ENCODE peak calls at places on chromosomes 12 and 14, in six cellular contexts. B, I, P, T, R and X are unnamed samples.
A peak's percentile ranks its signal among the peaks of the same experiment; 100 is the strongest.

GRCh38 chr12:122368361-122369073 is 54.0 kb downstream of the CLIP1 start:
- DNase-seq in B (no peak), I (no peak), P (peak; percentile 32), T (no peak), R (no peak), X (no peak)

GRCh38 chr12:14768823-14769405 is 34.4 kb downstream of the WBP11 start:
- DNase-seq in B (peak; percentile 45), I (no peak), P (peak; percentile 19), T (no peak), R (peak; percentile 37), X (no peak)

GRCh38 chr12:501722-502447 is 42.1 kb downstream of the B4GALNT3 start:
- DNase-seq in B (no peak), I (no peak), P (no peak), T (no peak), R (no peak), X (no peak)

GRCh38 chr14:98756749-98757148 is 515.2 kb downstream of the BCL11B start:
- DNase-seq in B (no peak), I (no peak), P (no peak), T (no peak), R (no peak), X (no peak)

GRCh38 chr12:93802698-93803097 is 125.5 kb downstream of the CRADD start:
- DNase-seq in B (no peak), I (no peak), P (peak; percentile 77), T (no peak), R (no peak), X (no peak)

GRCh38 chr14:30903285-30904124 is 29.1 kb downstream of the COCH start:
- DNase-seq in B (no peak), I (no peak), P (no peak), T (no peak), R (no peak), X (no peak)

GRCh38 chr12:33222357-33222756 is 217.3 kb downstream of the SYT10 start:
- DNase-seq in B (no peak), I (no peak), P (no peak), T (no peak), R (no peak), X (no peak)

GRCh38 chr14:23562822-23563472 is 4.6 kb downstream of the AP1G2 start:
- DNase-seq in B (peak; percentile 61), I (no peak), P (peak; percentile 50), T (no peak), R (no peak), X (peak; percentile 78)

GRCh38 chr14:70192915-70193314 is 4.2 kb upstream of the SLC8A3 start:
- DNase-seq in B (no peak), I (no peak), P (no peak), T (no peak), R (no peak), X (no peak)

GRCh38 chr14:92973265-92973797 is 50.4 kb downstream of the CHGA start:
- DNase-seq in B (peak; percentile 88), I (no peak), P (peak; percentile 56), T (peak; percentile 68), R (peak; percentile 58), X (peak; percentile 90)

GRCh38 chr12:44875954-44876553 is at the start of gene NELL2:
- DNase-seq in B (peak; percentile 35), I (no peak), P (peak; percentile 3), T (no peak), R (no peak), X (peak; percentile 48)

GRCh38 chr14:25121342-25122129 is 71.6 kb upstream of the STXBP6 start:
- DNase-seq in B (no peak), I (no peak), P (peak; percentile 92), T (no peak), R (no peak), X (no peak)

GRCh38 chr12:13959131-13959734 is 22.2 kb downstream of the GRIN2B start:
- DNase-seq in B (no peak), I (no peak), P (no peak), T (no peak), R (no peak), X (no peak)

GRCh38 chr14:42980419-42980818 is 1373.7 kb downstream of the LRFN5 start:
- DNase-seq in B (no peak), I (no peak), P (no peak), T (no peak), R (no peak), X (no peak)

GRCh38 chr12:57133013-57133569 is 4.8 kb downstream of the LRP1 start:
- DNase-seq in B (no peak), I (no peak), P (peak; percentile 46), T (no peak), R (no peak), X (no peak)

GRCh38 chr12:57135487-57135886 is 7.2 kb downstream of the LRP1 start:
- DNase-seq in B (no peak), I (no peak), P (peak; percentile 74), T (no peak), R (no peak), X (no peak)

GRCh38 chr12:57135939-57136338 is 7.7 kb downstream of the LRP1 start:
- DNase-seq in B (peak; percentile 87), I (no peak), P (peak; percentile 70), T (no peak), R (no peak), X (no peak)

GRCh38 chr12:57131896-57132744 is 3.8 kb downstream of the LRP1 start:
- DNase-seq in B (no peak), I (no peak), P (no peak), T (peak; percentile 20), R (no peak), X (no peak)

GRCh38 chr12:57133916-57134315 is 5.6 kb downstream of the LRP1 start:
- DNase-seq in B (no peak), I (no peak), P (no peak), T (no peak), R (no peak), X (no peak)
- H3K4me1 ChIP-seq in B (peaks cover 41% of the 10 kb centered on the region), I (peaks cover 18% of the 10 kb centered on the region), P (peaks cover 65% of the 10 kb centered on the region), T (peaks cover 75% of the 10 kb centered on the region), R (peaks cover 19% of the 10 kb centered on the region), X (no peaks in the 10 kb centered on the region)

GRCh38 chr14:77554207-77554606 is 55.6 kb upstream of the ISM2 start:
- DNase-seq in B (no peak), I (no peak), P (no peak), T (no peak), R (no peak), X (no peak)
- TF ChIP-seq CTCF in B (no peak), I (no peak), P (no peak), T (no peak), R (no peak), X (no peak)

DNA sequence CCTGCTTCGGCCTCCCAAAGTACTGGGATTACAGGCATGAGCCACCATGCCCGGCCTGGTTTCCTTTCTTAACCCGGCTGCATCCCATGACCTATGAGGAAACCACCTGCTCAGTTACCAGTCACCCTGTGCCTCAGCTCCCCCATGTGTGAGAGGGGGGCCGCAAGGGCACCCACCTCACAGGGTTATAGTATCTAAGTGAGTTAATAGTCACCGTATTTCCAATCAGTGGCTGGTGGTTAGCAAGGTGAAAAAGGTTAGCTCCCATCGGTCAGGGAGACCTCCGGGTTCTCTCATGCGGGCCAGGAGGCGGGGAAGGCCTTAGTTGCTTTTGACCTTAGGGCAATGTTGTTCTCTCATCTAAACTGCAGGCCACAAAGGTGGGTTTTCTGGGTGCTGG is 6.7 kb downstream of the LRP1 start:
- DNase-seq in B (no peak), I (no peak), P (no peak), T (peak; percentile 37), R (no peak), X (no peak)
- H3K4me1 ChIP-seq in B (peaks cover 46% of the 10 kb centered on the region), I (peaks cover 8% of the 10 kb centered on the region), P (peaks cover 75% of the 10 kb centered on the region), T (peaks cover 75% of the 10 kb centered on the region), R (peaks cover 24% of the 10 kb centered on the region), X (no peaks in the 10 kb centered on the region)

GRCh38 chr14:89252887-89253532 is 164.0 kb downstream of the FOXN3 start:
- DNase-seq in B (no peak), I (no peak), P (peak; percentile 28), T (peak; percentile 38), R (no peak), X (peak; percentile 83)
- TF ChIP-seq CTCF in B (no peak), I (peak; percentile 9), P (no peak), T (peak; percentile 48), R (no peak), X (peak; percentile 50)

GRCh38 chr12:63007726-63008125 is 72.8 kb upstream of the PPM1H start:
- DNase-seq in B (no peak), I (no peak), P (no peak), T (no peak), R (no peak), X (no peak)
- H3K4me1 ChIP-seq in B (peaks cover 3% of the 10 kb centered on the region), I (no peaks in the 10 kb centered on the region), P (no peaks in the 10 kb centered on the region), T (no peaks in the 10 kb centered on the region), R (no peaks in the 10 kb centered on the region), X (no peaks in the 10 kb centered on the region)

DNA sequence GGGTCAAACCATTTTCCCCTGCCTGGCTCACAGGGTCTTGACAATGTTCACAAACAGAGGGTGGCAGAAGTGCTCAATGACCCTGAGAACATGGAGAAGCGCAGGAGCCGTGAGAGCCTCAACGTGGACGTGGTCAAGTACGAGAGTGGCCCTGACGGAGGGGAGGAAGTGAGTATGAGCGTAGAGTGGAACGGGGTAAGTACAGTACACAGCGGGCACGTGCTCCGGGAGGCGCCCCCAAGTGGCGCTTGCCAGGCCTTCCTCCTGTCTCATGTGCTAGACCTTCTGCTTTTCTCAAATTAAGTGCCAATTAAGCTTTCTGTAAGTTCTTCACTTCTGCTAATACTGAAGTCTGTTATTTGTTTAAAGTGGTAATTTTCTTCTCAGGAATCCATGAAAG is 35.9 kb downstream of the XRCC3 start:
- DNase-seq in B (peak; percentile 49), I (peak; percentile 3), P (peak; percentile 31), T (peak; percentile 47), R (no peak), X (peak; percentile 70)
- TF ChIP-seq CTCF in B (no peak), I (peak; percentile 54), P (peak; percentile 53), T (peak; percentile 10), R (peak; percentile 24), X (peak; percentile 74)

DNA sequence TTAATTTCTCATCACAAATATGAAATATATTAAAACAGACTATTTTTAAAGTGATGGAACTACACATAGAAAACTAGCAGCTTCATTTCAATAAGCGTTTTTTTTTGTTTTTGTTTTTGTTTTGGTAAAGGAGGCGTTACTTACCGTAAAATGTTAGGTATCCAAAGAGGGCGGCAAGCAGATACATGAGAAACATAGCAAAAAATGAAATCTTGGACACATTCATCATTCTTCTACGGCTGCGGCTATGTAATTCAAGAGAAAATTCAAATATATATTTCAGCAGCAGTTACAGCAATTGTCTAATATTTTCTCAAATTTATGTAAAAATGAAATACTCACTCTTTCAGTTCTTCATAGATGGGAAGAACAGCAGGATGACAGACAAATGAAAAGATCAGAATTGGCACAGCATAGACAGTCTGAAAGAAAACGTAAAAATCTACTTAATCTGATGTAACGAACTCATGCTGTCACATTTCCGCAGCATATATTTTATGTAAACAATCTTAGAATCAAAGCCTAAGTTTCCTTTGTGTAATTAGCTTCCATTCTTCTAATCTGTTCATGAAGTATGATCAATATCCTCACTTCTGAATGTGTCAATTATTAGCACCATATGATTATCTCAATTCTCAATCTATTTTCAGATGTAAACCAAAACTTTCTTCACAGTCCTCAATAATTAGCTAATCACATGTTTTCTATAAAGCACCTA is 8.8 kb downstream of the SLC38A2 start:
- DNase-seq in B (no peak), I (no peak), P (no peak), T (no peak), R (no peak), X (no peak)
- H3K4me1 ChIP-seq in B (peaks cover 9% of the 10 kb centered on the region), I (peaks cover 40% of the 10 kb centered on the region), P (peaks cover 8% of the 10 kb centered on the region), T (peaks cover 42% of the 10 kb centered on the region), R (peaks cover 43% of the 10 kb centered on the region), X (peaks cover 5% of the 10 kb centered on the region)

DNA sequence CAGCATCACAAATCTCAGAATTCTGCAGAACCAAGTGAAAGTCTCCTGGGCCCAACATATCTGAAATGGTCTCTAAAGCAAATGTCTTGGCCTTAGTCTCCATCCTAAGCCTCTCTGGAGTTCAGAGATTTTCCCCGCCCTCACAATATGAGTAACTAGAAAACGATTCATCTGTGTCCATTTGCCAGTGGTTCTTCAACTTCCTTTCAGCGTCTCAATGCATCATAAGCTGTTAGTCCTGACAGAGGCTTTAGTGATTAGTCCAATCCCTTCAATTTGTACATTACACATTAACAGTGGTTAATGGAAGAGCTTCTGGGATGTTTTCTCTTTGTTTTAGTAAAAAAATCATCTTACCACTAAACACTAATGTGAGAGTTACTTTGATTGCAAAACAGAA is 17.4 kb downstream of the NPC2 start:
- DNase-seq in B (no peak), I (no peak), P (peak; percentile 15), T (no peak), R (no peak), X (no peak)
- TF ChIP-seq CTCF in B (no peak), I (no peak), P (no peak), T (no peak), R (no peak), X (no peak)